ENCODE peak calls at places on chromosomes 13 and 19, in five cellular contexts. O is GM23248; K is CD4-positive, alpha-beta memory T cell; B is left ventricle myocardium inferior; E is naive thymus-derived CD4-positive, alpha-beta T cell. N is an unnamed sample. For H3K4me1, the result is how much of the 10 kb centered on the place peaks cover.

GRCh38 chr13:29522044-29522685 is 73.3 kb downstream of the SLC7A1 start:
- DNase-seq in O (peak), K (no peak), B (no peak), E (no peak), N (no peak)

GRCh38 chr19:35780058-35780457 is 4.7 kb downstream of the ARHGAP33 start:
- DNase-seq in O (no peak), K (no peak), B (no peak), E (no peak), N (no peak)

GRCh38 chr19:30932854-30933253 is 416.4 kb downstream of the TSHZ3 start:
- DNase-seq in O (no peak), K (no peak), B (no peak), E (no peak), N (no peak)

GRCh38 chr19:29843180-29844051 is 31.6 kb downstream of the CCNE1 start:
- DNase-seq in O (peak), K (peak), B (peak), E (no peak), N (peak)

GRCh38 chr13:60463787-60464186 is 66.8 kb downstream of the TDRD3 start:
- DNase-seq in O (no peak), K (no peak), B (no peak), E (no peak), N (no peak)

GRCh38 chr13:50951366-50951765 is 41.8 kb downstream of the RNASEH2B start:
- DNase-seq in O (no peak), K (no peak), B (no peak), E (no peak), N (no peak)

GRCh38 chr19:33916792-33917191 is 120.1 kb downstream of the KCTD15 start:
- DNase-seq in O (no peak), K (no peak), B (no peak), E (no peak), N (no peak)

GRCh38 chr13:21240586-21240985 is 64.1 kb downstream of the MRPL57 start:
- DNase-seq in O (peak), K (no peak), B (no peak), E (no peak), N (no peak)

GRCh38 chr19:35303357-35303915 is 11.5 kb downstream of the MAG start:
- DNase-seq in O (no peak), K (no peak), B (no peak), E (no peak), N (no peak)

GRCh38 chr19:41588497-41589209 is 12.7 kb downstream of the CEACAM21 start:
- DNase-seq in O (peak), K (no peak), B (no peak), E (no peak), N (no peak)

GRCh38 chr13:42007844-42008243 is 40.6 kb upstream of the DGKH start:
- DNase-seq in O (peak), K (no peak), B (no peak), E (no peak), N (no peak)

GRCh38 chr19:3407556-3408516 is 41.5 kb downstream of the NFIC start:
- DNase-seq in O (peak), K (no peak), B (peak), E (no peak), N (no peak)

GRCh38 chr13:98570929-98571372 is 6.0 kb downstream of the STK24 start:
- DNase-seq in O (no peak), K (peak), B (no peak), E (no peak), N (no peak)

GRCh38 chr13:32582281-32582680 is 4.0 kb upstream of the PDS5B start:
- DNase-seq in O (no peak), K (no peak), B (no peak), E (no peak), N (no peak)

GRCh38 chr19:28498404-28498976 is 714.5 kb downstream of the UQCRFS1 start:
- DNase-seq in O (no peak), K (no peak), B (no peak), E (no peak), N (no peak)

GRCh38 chr13:36131215-36131930 is at the start of gene DCLK1:
- DNase-seq in O (peak), K (no peak), B (peak), E (no peak), N (no peak)

GRCh38 chr13:50914848-50915247 is 5.3 kb downstream of the RNASEH2B start:
- DNase-seq in O (peak), K (no peak), B (no peak), E (no peak), N (no peak)

GRCh38 chr19:3411636-3412035 is 45.3 kb downstream of the NFIC start:
- DNase-seq in O (no peak), K (no peak), B (no peak), E (no peak), N (no peak)

GRCh38 chr13:105979586-105979985 is 555.9 kb downstream of the EFNB2 start:
- DNase-seq in O (no peak), K (no peak), B (no peak), E (no peak), N (no peak)

DNA sequence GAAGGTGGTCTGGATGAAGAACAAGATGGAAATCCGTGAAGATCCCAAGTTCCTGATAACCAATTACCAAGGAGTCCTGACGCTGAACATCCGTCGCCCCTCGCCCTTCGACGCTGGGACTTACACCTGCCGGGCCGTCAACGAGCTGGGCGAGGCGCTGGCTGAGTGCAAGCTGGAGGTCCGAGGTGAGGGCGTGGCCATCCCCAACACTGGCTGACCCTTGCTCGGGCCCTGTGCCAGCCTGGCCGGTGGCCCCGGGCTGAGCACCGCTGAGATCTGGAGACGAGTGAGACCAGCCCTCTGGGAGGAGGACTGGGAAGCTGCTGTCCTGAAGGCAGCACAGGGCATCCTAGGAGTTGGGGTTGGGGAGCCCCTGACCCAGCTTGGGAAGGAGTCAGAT is 12.0 kb upstream of the EMC10 start:
- DNase-seq in O (no peak), K (no peak), B (no peak), E (no peak), N (no peak)
- H3K4me1 ChIP-seq in O (under half), K (under half), B (under half), E (under half), N (under half)

GRCh38 chr13:40993119-40993518 is 26.0 kb downstream of the ELF1 start:
- DNase-seq in O (no peak), K (no peak), B (no peak), E (no peak), N (no peak)
- H3K4me1 ChIP-seq in O (under half), K (half or more), B (half or more), E (half or more), N (under half)

GRCh38 chr19:55858401-55858800 is 22.1 kb downstream of the NLRP4 start:
- DNase-seq in O (no peak), K (no peak), B (no peak), E (no peak), N (no peak)
- H3K4me1 ChIP-seq in O (under half), K (under half), B (under half), E (under half), N (under half)

DNA sequence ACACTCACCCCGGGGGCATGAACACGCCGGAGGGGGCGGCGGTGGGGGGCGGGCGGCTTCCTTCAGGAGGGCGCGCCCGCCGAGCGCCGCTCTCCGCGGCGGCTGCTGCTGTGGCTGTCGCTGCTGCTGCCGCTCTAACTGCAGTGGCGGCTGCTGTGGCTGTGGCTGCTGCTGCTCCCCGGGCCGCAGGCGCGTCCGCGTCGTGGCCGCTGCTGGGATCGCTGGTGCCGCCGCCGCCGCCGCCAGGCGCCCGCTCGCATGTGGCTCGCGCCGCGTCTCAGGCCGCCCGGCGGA is at the start of gene BBC3:
- DNase-seq in O (no peak), K (no peak), B (no peak), E (no peak), N (no peak)
- H3K4me1 ChIP-seq in O (under half), K (half or more), B (half or more), E (under half), N (under half)

GRCh38 chr19:7905298-7905697 is 1.6 kb downstream of the MAP2K7 start:
- DNase-seq in O (no peak), K (no peak), B (no peak), E (no peak), N (no peak)

GRCh38 chr19:7902796-7903243 is 857 bp upstream of the MAP2K7 start:
- DNase-seq in O (peak), K (no peak), B (no peak), E (no peak), N (no peak)

GRCh38 chr19:7901337-7901736 is 2.3 kb upstream of the MAP2K7 start:
- DNase-seq in O (no peak), K (no peak), B (no peak), E (no peak), N (no peak)

GRCh38 chr19:7904074-7905020 is 670 bp downstream of the MAP2K7 start:
- DNase-seq in O (no peak), K (peak), B (no peak), E (no peak), N (peak)

DNA sequence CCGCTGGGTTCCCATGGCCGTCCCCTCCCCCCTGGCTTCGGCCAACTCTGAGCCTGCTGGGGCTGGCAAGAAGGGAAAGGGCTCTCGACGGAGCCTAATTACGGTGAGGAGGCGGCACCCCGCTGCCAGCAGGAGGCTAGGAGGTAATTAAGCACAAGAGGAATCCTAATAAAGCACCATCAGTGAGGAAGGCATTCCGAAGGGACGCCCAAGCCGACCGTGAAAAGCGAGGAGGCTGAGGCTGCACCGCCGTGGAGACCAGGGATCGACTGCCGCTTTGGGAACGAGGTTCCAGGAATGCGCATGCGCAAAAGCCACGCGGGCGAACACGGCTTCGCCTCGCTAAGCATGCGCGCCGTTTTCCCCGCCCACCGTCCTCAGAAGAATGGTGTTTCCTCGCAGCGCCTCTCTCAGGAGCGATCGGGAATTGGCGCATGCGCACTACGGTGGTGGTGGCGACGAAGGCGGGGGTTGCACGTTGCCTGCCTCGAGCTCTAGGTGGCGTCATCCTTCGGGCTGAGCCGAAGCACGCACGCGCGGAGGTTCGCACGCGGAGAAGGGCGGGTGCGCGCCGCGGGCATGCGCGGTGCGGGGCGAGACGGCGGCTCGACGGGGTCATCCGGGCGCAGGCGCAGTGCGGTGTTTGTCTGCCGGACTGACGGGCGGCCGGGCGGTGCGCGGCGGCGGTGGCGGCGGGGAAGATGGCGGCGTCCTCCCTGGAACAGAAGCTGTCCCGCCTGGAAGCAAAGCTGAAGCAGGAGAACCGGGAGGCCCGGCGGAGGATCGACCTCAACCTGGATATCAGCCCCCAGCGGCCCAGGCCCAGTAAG is at the start of gene MAP2K7:
- DNase-seq in O (peak), K (peak), B (peak), E (peak), N (peak)
- H3K4me1 ChIP-seq in O (under half), K (under half), B (half or more), E (under half), N (under half)

GRCh38 chr13:114155320-114155719 is 22.9 kb upstream of the RASA3 start:
- DNase-seq in O (no peak), K (no peak), B (no peak), E (no peak), N (no peak)

GRCh38 chr13:114153485-114154080 is 21.2 kb upstream of the RASA3 start:
- DNase-seq in O (no peak), K (no peak), B (no peak), E (no peak), N (no peak)

GRCh38 chr13:114152831-114153371 is 20.5 kb upstream of the RASA3 start:
- DNase-seq in O (peak), K (no peak), B (no peak), E (no peak), N (no peak)

GRCh38 chr13:114155923-114156883 is 22.9 kb upstream of the CFAP97D2 start:
- DNase-seq in O (no peak), K (no peak), B (no peak), E (no peak), N (no peak)

DNA sequence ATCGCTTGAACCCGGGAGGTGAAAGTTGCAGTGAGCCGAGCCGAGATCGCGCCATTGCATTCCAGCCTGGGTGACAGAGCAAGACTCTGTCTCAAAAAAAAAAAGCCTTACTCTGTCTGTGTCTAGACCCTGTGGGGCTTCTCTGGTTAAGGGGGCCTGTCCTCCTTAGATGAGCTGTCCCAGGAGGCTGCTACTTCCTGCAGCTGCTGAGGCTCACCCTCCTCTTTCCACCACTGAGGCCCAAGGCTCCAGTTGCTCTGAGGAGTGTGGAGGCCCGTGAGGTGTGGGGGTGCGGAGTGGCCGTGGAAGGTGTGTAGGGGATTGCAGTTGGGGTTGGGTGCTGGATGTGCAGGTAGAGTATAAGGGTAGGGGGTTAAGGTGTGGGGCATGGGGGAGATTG is 22.1 kb upstream of the RASA3 start:
- DNase-seq in O (no peak), K (no peak), B (no peak), E (no peak), N (no peak)
- H3K4me1 ChIP-seq in O (under half), K (half or more), B (under half), E (half or more), N (half or more)